ENCODE peak calls at places on chromosome 18, in four cellular contexts. S, L, A and I are unnamed samples.

GRCh38 chr18:50009772-50010171 is 185.2 kb downstream of the MYO5B start:
- DNase-seq in S (peak), A (peak), L (peak), I (peak)

GRCh38 chr18:72605350-72605749 is 61.2 kb upstream of the CBLN2 start:
- DNase-seq in A (no peak), L (no peak), S (no peak), I (no peak)

GRCh38 chr18:11323359-11323819 is 174.0 kb upstream of the PIEZO2 start:
- DNase-seq in L (no peak), S (peak), A (peak), I (no peak)

GRCh38 chr18:22551536-22552151 is 133.9 kb upstream of the CTAGE1 start:
- DNase-seq in A (no peak), S (peak), L (no peak), I (no peak)

GRCh38 chr18:39969813-39970494 is 1985.1 kb upstream of the PIK3C3 start:
- DNase-seq in A (no peak), S (no peak), L (no peak), I (no peak)

GRCh38 chr18:69002233-69002632 is 204.4 kb downstream of the CCDC102B start:
- DNase-seq in A (peak), L (no peak), S (no peak), I (no peak)

GRCh38 chr18:8936646-8937045 is 165.9 kb upstream of the NDUFV2 start:
- DNase-seq in L (no peak), S (no peak), A (no peak), I (no peak)

GRCh38 chr18:58228176-58228575 is 184.2 kb downstream of the NEDD4L start:
- DNase-seq in L (no peak), A (no peak), S (no peak), I (no peak)

GRCh38 chr18:50644807-50645206 is 84.9 kb downstream of the MAPK4 start:
- DNase-seq in S (peak), L (peak), A (peak), I (peak)

GRCh38 chr18:49563130-49563540 is 1.3 kb downstream of the LIPG start:
- DNase-seq in S (no peak), L (no peak), A (no peak), I (no peak)

GRCh38 chr18:34783485-34783884 is 73.4 kb downstream of the DTNA start:
- DNase-seq in L (no peak), A (no peak), S (no peak), I (no peak)

GRCh38 chr18:10215444-10215843 is 239.0 kb upstream of the APCDD1 start:
- DNase-seq in A (no peak), L (no peak), S (no peak), I (no peak)

GRCh38 chr18:58758606-58759005 is 87.3 kb downstream of the MALT1 start:
- DNase-seq in L (no peak), S (no peak), A (no peak), I (no peak)

GRCh38 chr18:25826823-25827617 is 263.4 kb downstream of the SS18 start:
- DNase-seq in A (peak), S (no peak), L (no peak), I (no peak)

GRCh38 chr18:63881851-63882250 is 5.7 kb upstream of the SERPINB2 start:
- DNase-seq in A (no peak), S (no peak), L (no peak), I (no peak)

GRCh38 chr18:50061876-50062517 is 132.9 kb downstream of the MYO5B start:
- DNase-seq in L (no peak), A (no peak), S (no peak), I (no peak)

GRCh38 chr18:57950542-57950941 is 93.5 kb upstream of the NEDD4L start:
- DNase-seq in L (no peak), S (no peak), A (no peak), I (no peak)

GRCh38 chr18:28267878-28268625 is 91.1 kb upstream of the CDH2 start:
- DNase-seq in L (no peak), A (no peak), S (no peak), I (no peak)

GRCh38 chr18:7390731-7391492 is 160.0 kb downstream of the LRRC30 start:
- DNase-seq in L (no peak), S (no peak), A (no peak), I (no peak)

GRCh38 chr18:71209944-71210343 is 921.1 kb downstream of the SOCS6 start:
- DNase-seq in L (no peak), A (no peak), S (no peak), I (no peak)

GRCh38 chr18:7221424-7222155 is 9.3 kb upstream of the LRRC30 start:
- DNase-seq in L (peak), S (peak), A (peak), I (peak)

GRCh38 chr18:70931942-70932814 is 643.3 kb downstream of the SOCS6 start:
- DNase-seq in S (no peak), L (no peak), A (peak), I (no peak)

GRCh38 chr18:11783716-11784331 is 67.4 kb upstream of the CHMP1B start:
- DNase-seq in L (no peak), S (no peak), A (no peak), I (no peak)

GRCh38 chr18:26206488-26206887 is 19.8 kb upstream of the TAF4B start:
- DNase-seq in L (no peak), A (no peak), S (no peak), I (no peak)

GRCh38 chr18:46344416-46345180 is 240.4 kb downstream of the HAUS1 start:
- DNase-seq in L (no peak), S (no peak), A (no peak), I (no peak)

GRCh38 chr18:63909870-63910269 is 2.1 kb downstream of the SERPINB10 start:
- DNase-seq in L (no peak), A (no peak), S (no peak), I (no peak)

GRCh38 chr18:42574871-42575270 is 540.6 kb downstream of the RIT2 start:
- DNase-seq in L (no peak), S (no peak), A (no peak), I (no peak)

GRCh38 chr18:35361570-35362321 is 15.4 kb downstream of the ZNF396 start:
- DNase-seq in L (no peak), A (no peak), S (no peak), I (no peak)

GRCh38 chr18:14943967-14944636 is 196.1 kb downstream of the ANKRD30B start:
- DNase-seq in S (no peak), L (no peak), A (no peak), I (no peak)

GRCh38 chr18:59515147-59515546 is 156.1 kb upstream of the LMAN1 start:
- DNase-seq in A (no peak), L (no peak), S (no peak), I (no peak)

GRCh38 chr18:58446661-58447060 is 182.2 kb downstream of the ALPK2 start:
- DNase-seq in S (no peak), A (no peak), L (no peak), I (no peak)

GRCh38 chr18:66440433-66440832 is 163.5 kb downstream of the CDH19 start:
- DNase-seq in A (peak), S (no peak), L (no peak), I (no peak)

GRCh38 chr18:62325806-62326645 is 916 bp downstream of the TNFRSF11A start:
- DNase-seq in S (peak), L (no peak), A (no peak), I (no peak)

GRCh38 chr18:69787825-69788547 is 159.7 kb downstream of the CD226 start:
- DNase-seq in L (no peak), S (no peak), A (peak), I (no peak)

GRCh38 chr18:26535630-26536029 is 12.7 kb downstream of the KCTD1 start:
- DNase-seq in S (no peak), A (no peak), L (no peak), I (no peak)

GRCh38 chr18:31667185-31667584 is 17.2 kb downstream of the B4GALT6 start:
- DNase-seq in L (no peak), S (no peak), A (no peak), I (no peak)

GRCh38 chr18:79317718-79318117 is 78.0 kb upstream of the NFATC1 start:
- DNase-seq in L (no peak), A (no peak), S (no peak), I (no peak)
- TF ChIP-seq RNF2 in L (no peak), A (no peak), S (no peak), I (no peak)

GRCh38 chr18:2933995-2934394 is 78.9 kb downstream of the LPIN2 start:
- DNase-seq in A (no peak), L (no peak), S (no peak), I (no peak)

GRCh38 chr18:2935438-2936192 is 77.3 kb downstream of the LPIN2 start:
- DNase-seq in A (no peak), S (no peak), L (no peak), I (no peak)

GRCh38 chr18:2927745-2928144 is 80.9 kb downstream of the EMILIN2 start:
- DNase-seq in A (no peak), S (no peak), L (no peak), I (no peak)

GRCh38 chr18:2926528-2926927 is 79.7 kb downstream of the EMILIN2 start:
- DNase-seq in A (no peak), L (no peak), S (no peak), I (no peak)

DNA sequence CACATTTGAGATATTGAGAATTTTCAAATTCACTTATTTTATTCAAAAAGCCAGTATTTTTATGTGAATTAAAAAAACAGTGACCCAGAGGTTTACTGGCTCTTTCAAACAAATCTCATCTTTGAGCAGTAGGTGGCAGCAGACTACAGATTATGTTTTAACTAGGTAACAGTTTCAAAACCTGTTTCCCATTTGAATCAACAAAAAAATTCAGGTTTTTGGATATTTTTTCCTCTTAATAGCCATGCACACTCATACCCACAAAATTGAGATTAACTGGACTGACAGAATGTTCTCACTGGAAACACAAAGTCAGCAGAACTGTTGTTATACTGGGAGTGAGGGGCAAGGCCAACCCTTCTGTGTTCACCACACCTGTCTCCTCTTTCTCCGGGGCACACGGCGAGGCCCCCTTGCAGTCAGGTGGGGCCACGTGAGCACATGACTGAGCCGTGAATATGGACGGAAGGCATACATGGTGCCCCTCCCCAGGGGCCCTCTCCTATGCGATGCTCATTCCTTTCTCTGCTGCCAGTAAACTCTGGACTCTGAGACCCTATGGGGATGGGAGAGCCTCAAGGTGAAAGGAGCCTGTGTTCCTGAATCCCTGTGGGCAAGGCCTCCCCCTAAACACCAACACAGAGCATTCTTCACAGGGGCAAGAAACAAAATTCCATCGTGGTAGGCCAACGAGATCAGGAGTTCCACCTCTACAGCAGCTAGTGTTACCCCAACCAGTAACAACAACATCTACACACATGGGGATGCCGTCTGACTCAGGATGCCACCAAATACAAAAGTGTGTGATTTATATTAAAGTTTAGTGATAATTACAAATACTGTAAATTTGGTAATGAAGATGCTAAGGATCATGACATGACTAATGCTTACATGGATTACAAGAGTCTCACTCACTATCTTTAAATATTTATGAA is 80.4 kb downstream of the LPIN2 start:
- DNase-seq in S (peak), L (peak), A (peak), I (no peak)
- TF ChIP-seq RNF2 in S (no peak), L (no peak), A (no peak), I (no peak)

GRCh38 chr18:74196220-74197119 is 48.1 kb downstream of the TIMM21 start:
- DNase-seq in L (peak), S (peak), A (peak), I (no peak)
- TF ChIP-seq RNF2 in L (no peak), S (no peak), A (no peak), I (no peak)

GRCh38 chr18:48455555-48456478 is 46.6 kb upstream of the ZBTB7C start:
- DNase-seq in S (no peak), A (no peak), L (no peak), I (no peak)
- TF ChIP-seq RNF2 in S (no peak), A (no peak), L (no peak), I (no peak)

GRCh38 chr18:47752796-47753645 is 177.4 kb downstream of the SMAD2 start:
- DNase-seq in S (no peak), L (no peak), A (no peak), I (no peak)

GRCh38 chr18:47755102-47755456 is 175.4 kb downstream of the SMAD2 start:
- DNase-seq in L (no peak), A (no peak), S (no peak), I (no peak)

GRCh38 chr18:47758000-47758399 is 172.5 kb downstream of the SMAD2 start:
- DNase-seq in L (no peak), A (no peak), S (no peak), I (no peak)

GRCh38 chr18:47754311-47755101 is 176.0 kb downstream of the SMAD2 start:
- DNase-seq in A (peak), L (peak), S (peak), I (peak)

GRCh38 chr18:47756364-47757016 is 174.0 kb downstream of the SMAD2 start:
- DNase-seq in L (peak), A (peak), S (peak), I (peak)
- TF ChIP-seq RNF2 in L (no peak), A (no peak), S (no peak), I (no peak)

DNA sequence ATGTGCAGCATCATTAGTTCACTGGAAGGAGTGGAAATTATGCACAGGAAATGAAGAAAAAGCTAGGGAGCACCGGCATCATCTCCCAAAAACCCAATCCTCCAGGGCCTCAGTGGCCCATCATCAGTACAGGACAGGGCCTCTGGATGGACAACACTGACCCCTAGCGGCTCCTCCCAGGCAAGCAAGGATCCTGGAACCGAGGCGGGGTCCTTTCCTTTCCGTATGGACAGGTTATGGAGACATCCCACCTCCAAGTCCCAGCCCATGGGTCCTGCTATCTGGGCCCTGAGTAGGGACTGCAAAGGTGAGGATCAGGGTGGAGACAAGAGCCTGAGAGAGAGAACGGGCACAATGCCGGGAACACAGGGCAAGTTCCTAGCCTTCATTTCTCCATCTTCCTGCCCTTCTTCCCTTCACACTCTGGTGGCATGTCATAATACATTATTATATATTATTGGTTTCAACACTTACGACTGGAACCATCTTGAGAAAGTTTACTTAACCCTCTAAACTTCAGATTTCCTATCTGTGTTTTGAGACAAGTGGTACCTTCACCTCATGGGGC is 68.2 kb downstream of the ZNF516 start:
- DNase-seq in A (peak), S (peak), L (peak), I (no peak)
- TF ChIP-seq RNF2 in A (no peak), S (no peak), L (no peak), I (no peak)

GRCh38 chr18:3526421-3527354 is 76.7 kb downstream of the TGIF1 start:
- DNase-seq in L (peak), A (peak), S (no peak), I (no peak)

GRCh38 chr18:3528251-3528650 is 78.3 kb downstream of the TGIF1 start:
- DNase-seq in A (no peak), S (no peak), L (no peak), I (no peak)

GRCh38 chr18:3529077-3529476 is 79.1 kb downstream of the TGIF1 start:
- DNase-seq in A (no peak), L (no peak), S (no peak), I (no peak)

GRCh38 chr18:3530807-3531206 is 80.8 kb downstream of the TGIF1 start:
- DNase-seq in A (no peak), S (no peak), L (no peak), I (no peak)

DNA sequence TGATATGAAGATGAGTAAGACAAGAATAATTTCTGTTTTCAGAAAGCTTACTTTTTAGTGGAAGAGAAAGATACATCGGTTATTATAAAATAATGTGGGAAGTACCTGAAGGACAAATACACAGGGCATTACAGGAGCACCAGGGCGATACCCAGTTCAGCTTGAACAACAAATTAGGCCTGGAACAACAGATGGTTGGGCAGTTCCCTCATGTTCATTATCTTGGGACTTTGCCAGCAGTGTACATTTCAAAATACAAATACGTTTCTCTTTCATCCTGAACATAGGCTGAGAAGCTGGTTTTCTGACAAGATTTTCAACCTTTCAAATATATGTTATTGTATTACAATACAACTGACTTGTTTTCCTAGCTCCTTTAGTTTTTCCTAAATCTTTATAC is 79.6 kb downstream of the TGIF1 start:
- DNase-seq in S (no peak), L (no peak), A (no peak), I (no peak)
- TF ChIP-seq RNF2 in S (no peak), L (no peak), A (no peak), I (no peak)